ENCODE peak calls at places on chromosomes 2 and 18, in five cellular contexts. D, V, N, O and I are unnamed samples.
A peak's percentile ranks its signal among the peaks of the same experiment; 100 is the strongest.

GRCh38 chr2:218991674-218992168 is 1.5 kb downstream of the CRYBA2 start:
- DNase-seq in D (no peak), V (no peak), N (no peak), O (no peak), I (no peak)

GRCh38 chr18:26556573-26556972 is 8.2 kb upstream of the KCTD1 start:
- DNase-seq in D (no peak), V (no peak), N (no peak), O (no peak), I (no peak)

GRCh38 chr2:136126021-136126420 is 8.1 kb upstream of the CXCR4 start:
- DNase-seq in D (no peak), V (no peak), N (no peak), O (no peak), I (no peak)

GRCh38 chr2:133264951-133265949 is 303.0 kb downstream of the NCKAP5 start:
- DNase-seq in D (no peak), V (no peak), N (no peak), O (peak; percentile 70), I (no peak)

GRCh38 chr2:1979101-1979500 is 234.8 kb upstream of the PXDN start:
- DNase-seq in D (no peak), V (no peak), N (no peak), O (no peak), I (no peak)

GRCh38 chr2:56444339-56444738 is 260.5 kb downstream of the CCDC85A start:
- DNase-seq in D (no peak), V (no peak), N (no peak), O (no peak), I (no peak)

GRCh38 chr18:35143615-35144596 is 96.9 kb upstream of the ZNF397 start:
- DNase-seq in D (no peak), V (peak; percentile 37), N (peak; percentile 48), O (no peak), I (no peak)

GRCh38 chr2:26401739-26402541 is at the start of gene DRC1:
- DNase-seq in D (no peak), V (no peak), N (no peak), O (peak; percentile 68), I (no peak)

GRCh38 chr2:191245046-191245868 is at the start of gene MYO1B:
- DNase-seq in D (no peak), V (peak; percentile 51), N (no peak), O (peak; percentile 86), I (peak; percentile 85)

GRCh38 chr2:123495241-123495640 is 529.8 kb upstream of the CNTNAP5 start:
- DNase-seq in D (no peak), V (no peak), N (no peak), O (no peak), I (no peak)

GRCh38 chr2:222887124-222887523 is 26.3 kb downstream of the ACSL3 start:
- DNase-seq in D (no peak), V (no peak), N (no peak), O (no peak), I (no peak)

GRCh38 chr2:8563814-8564474 is 117.9 kb upstream of the ID2 start:
- DNase-seq in D (no peak), V (no peak), N (no peak), O (no peak), I (no peak)

GRCh38 chr18:38241736-38242135 is 676.1 kb upstream of the CELF4 start:
- DNase-seq in D (no peak), V (no peak), N (no peak), O (no peak), I (no peak)

GRCh38 chr2:10410716-10411437 is 37.2 kb downstream of the ODC1 start:
- DNase-seq in D (no peak), V (no peak), N (peak; percentile 21), O (no peak), I (no peak)

GRCh38 chr2:109229094-109229675 is 100.2 kb downstream of the SH3RF3 start:
- DNase-seq in D (no peak), V (no peak), N (no peak), O (no peak), I (peak; percentile 42)

GRCh38 chr2:109232909-109233308 is 103.9 kb downstream of the SH3RF3 start:
- DNase-seq in D (no peak), V (no peak), N (no peak), O (no peak), I (peak; percentile 54)

GRCh38 chr2:109231428-109231827 is 102.4 kb downstream of the SH3RF3 start:
- DNase-seq in D (no peak), V (no peak), N (no peak), O (no peak), I (no peak)

GRCh38 chr2:109232306-109232705 is 103.3 kb downstream of the SH3RF3 start:
- DNase-seq in D (no peak), V (no peak), N (no peak), O (no peak), I (no peak)

GRCh38 chr2:109230980-109231420 is 102.0 kb downstream of the SH3RF3 start:
- DNase-seq in D (no peak), V (no peak), N (no peak), O (no peak), I (peak; percentile 65)
- H3K27ac ChIP-seq in D (no peak overlapping the region), V (no peak overlapping the region), N (no peak overlapping the region), O (no peak overlapping the region), I (peak overlapping the region; percentile 35)

GRCh38 chr2:172100080-172101007 is 2.4 kb downstream of the DLX2 start:
- DNase-seq in D (no peak), V (no peak), N (no peak), O (no peak), I (no peak)
- H3K4me3 ChIP-seq in D (no peak overlapping the region), V (no peak overlapping the region), N (no peak overlapping the region), O (no peak overlapping the region), I (no peak overlapping the region)

GRCh38 chr2:3241971-3242746 is 135.5 kb downstream of the EIPR1 start:
- DNase-seq in D (no peak), V (no peak), N (no peak), O (no peak), I (peak; percentile 37)

GRCh38 chr2:3243804-3244203 is 133.8 kb downstream of the EIPR1 start:
- DNase-seq in D (no peak), V (no peak), N (no peak), O (no peak), I (peak; percentile 39)

GRCh38 chr2:3244486-3244885 is 133.1 kb downstream of the EIPR1 start:
- DNase-seq in D (no peak), V (no peak), N (no peak), O (no peak), I (no peak)

GRCh38 chr2:3246406-3246805 is 131.2 kb downstream of the EIPR1 start:
- DNase-seq in D (no peak), V (no peak), N (no peak), O (no peak), I (no peak)

GRCh38 chr2:3242747-3243369 is 134.8 kb downstream of the EIPR1 start:
- DNase-seq in D (no peak), V (peak; percentile 20), N (no peak), O (no peak), I (no peak)
- H3K4me1 ChIP-seq in D (no peaks in the 10 kb centered on the region), V (peaks cover 51% of the 10 kb centered on the region), N (peaks cover 12% of the 10 kb centered on the region), O (no peaks in the 10 kb centered on the region), I (no peaks in the 10 kb centered on the region)

GRCh38 chr2:119337749-119338148 is 28.9 kb downstream of the C2orf76 start:
- DNase-seq in D (no peak), V (no peak), N (no peak), O (no peak), I (no peak)
- H3K27ac ChIP-seq in D (no peak overlapping the region), V (no peak overlapping the region), N (no peak overlapping the region), O (no peak overlapping the region), I (no peak overlapping the region)

GRCh38 chr18:61973273-61974115 is 80.7 kb upstream of the RNF152 start:
- DNase-seq in D (no peak), V (no peak), N (no peak), O (no peak), I (no peak)

GRCh38 chr18:61972389-61973264 is 79.8 kb upstream of the RNF152 start:
- DNase-seq in D (no peak), V (no peak), N (peak; percentile 59), O (no peak), I (no peak)

GRCh38 chr18:61980355-61980754 is 87.5 kb upstream of the RNF152 start:
- DNase-seq in D (no peak), V (no peak), N (no peak), O (no peak), I (no peak)

DNA sequence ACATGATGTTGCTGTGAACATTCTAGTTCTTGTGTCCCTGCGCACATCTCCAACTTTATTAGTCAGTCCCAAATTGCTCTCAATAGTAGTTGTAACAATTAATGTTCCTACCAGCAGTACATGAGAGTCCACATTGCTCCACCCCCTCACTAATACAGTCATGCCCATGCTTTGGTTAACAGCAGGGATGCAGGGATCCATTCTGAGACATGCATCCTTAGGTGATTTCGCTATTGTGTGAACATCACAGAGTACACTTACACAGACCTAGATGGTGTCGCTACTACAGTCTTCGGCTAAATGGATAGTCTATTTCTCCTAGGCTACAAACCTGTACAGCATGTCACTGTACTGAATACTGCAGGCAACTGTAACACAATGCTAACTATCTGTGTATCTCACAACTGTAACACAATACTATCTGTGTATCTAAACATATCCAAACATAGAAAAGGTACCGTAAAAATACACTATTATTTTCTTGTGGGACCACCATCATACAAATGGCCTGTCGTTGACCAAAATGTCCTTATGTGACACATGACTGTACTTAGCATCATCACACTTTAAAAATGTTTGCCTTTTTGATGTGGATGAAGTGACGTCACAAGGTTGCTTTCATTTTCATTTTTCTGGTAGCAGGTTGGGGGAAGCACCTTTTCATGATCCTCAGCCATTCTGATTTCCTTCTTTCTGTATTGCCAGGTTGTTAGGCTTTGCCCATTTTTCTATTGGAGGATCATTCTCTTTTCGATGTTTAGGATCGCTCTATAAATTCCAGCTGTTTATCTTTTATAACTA is 82.9 kb upstream of the RNF152 start:
- DNase-seq in D (no peak), V (peak; percentile 11), N (no peak), O (no peak), I (no peak)
- H3K4me3 ChIP-seq in D (no peak overlapping the region), V (no peak overlapping the region), N (no peak overlapping the region), O (no peak overlapping the region), I (no peak overlapping the region)

GRCh38 chr18:58993260-58993659 is 128.6 kb downstream of the ZNF532 start:
- DNase-seq in D (no peak), V (no peak), N (no peak), O (no peak), I (no peak)
- H3K4me1 ChIP-seq in D (peaks cover 24% of the 10 kb centered on the region), V (no peaks in the 10 kb centered on the region), N (peaks cover 1% of the 10 kb centered on the region), O (peaks cover 32% of the 10 kb centered on the region), I (peaks cover 19% of the 10 kb centered on the region)